ENCODE peak calls at places on chromosomes 4 and X, in eight cellular contexts. X is suprapubic skin, C is GM12892, F is A549, S is adrenal gland, D is prostate gland, O is spleen, N is sigmoid colon. M is an unnamed sample.

GRCh38 chr4:55547461-55547770 is 707 bp upstream of the CLOCK start:
- DNase-seq in F (no peak), X (no peak), C (no peak), O (peak), D (no peak), S (peak), N (peak), M (no peak)

GRCh38 chrX:2385224-2385623 is 115.6 kb downstream of the DHRSX start:
- DNase-seq in O (no peak), S (no peak), N (no peak), X (no peak), F (peak), C (no peak), D (no peak), M (no peak)

GRCh38 chrX:37485429-37485828 is 86.0 kb upstream of the LANCL3 start:
- DNase-seq in O (no peak), F (no peak), S (peak), X (no peak), N (no peak), C (no peak), D (no peak), M (no peak)

GRCh38 chr4:6748286-6748685 is 32.3 kb downstream of the BLOC1S4 start:
- DNase-seq in O (no peak), N (no peak), C (no peak), D (no peak), S (no peak), X (no peak), F (no peak), M (no peak)

GRCh38 chr4:178205826-178206225 is 763.6 kb upstream of the AGA start:
- DNase-seq in C (no peak), S (no peak), N (no peak), D (no peak), O (no peak), F (no peak), X (no peak), M (no peak)

GRCh38 chr4:155777971-155778710 is 19.3 kb downstream of the GUCY1B1 start:
- DNase-seq in S (no peak), C (no peak), D (peak), O (no peak), F (no peak), N (no peak), X (no peak), M (no peak)

GRCh38 chr4:177220376-177220775 is 89.3 kb upstream of the NEIL3 start:
- DNase-seq in F (no peak), X (no peak), N (no peak), D (no peak), O (no peak), S (no peak), C (no peak), M (no peak)

GRCh38 chrX:110346681-110347080 is 12.0 kb upstream of the RTL9 start:
- DNase-seq in F (no peak), C (no peak), O (no peak), N (no peak), S (no peak), D (no peak), X (no peak), M (peak)

GRCh38 chr4:107825072-107825789 is 499 bp downstream of the SGMS2 start:
- DNase-seq in F (peak), S (peak), D (peak), O (no peak), X (peak), N (peak), C (peak), M (no peak)

GRCh38 chr4:137651128-137651527 is 118.8 kb upstream of the PCDH18 start:
- DNase-seq in F (no peak), X (no peak), D (no peak), N (no peak), S (no peak), O (no peak), C (no peak), M (no peak)

GRCh38 chr4:124757121-124757520 is 44.6 kb upstream of the ANKRD50 start:
- DNase-seq in X (no peak), S (no peak), O (no peak), F (no peak), C (no peak), N (no peak), D (no peak), M (no peak)

GRCh38 chrX:103503853-103504207 is 15.5 kb downstream of the RAB40A start:
- DNase-seq in X (no peak), F (no peak), D (no peak), S (no peak), N (no peak), C (no peak), O (no peak), M (no peak)

GRCh38 chr4:130233377-130234047 is 1137.6 kb downstream of the C4orf33 start:
- DNase-seq in F (no peak), N (no peak), O (no peak), X (no peak), C (no peak), S (no peak), D (no peak), M (no peak)

GRCh38 chr4:160848901-160849735 is 1314.7 kb downstream of the FSTL5 start:
- DNase-seq in O (no peak), X (no peak), N (no peak), F (peak), C (no peak), D (no peak), S (no peak), M (no peak)

GRCh38 chr4:168560184-168560834 is 63.5 kb downstream of the PALLD start:
- DNase-seq in N (no peak), F (no peak), S (no peak), D (peak), X (no peak), O (no peak), C (no peak), M (no peak)

GRCh38 chr4:182825003-182825402 is 92.2 kb downstream of the DCTD start:
- DNase-seq in C (no peak), O (no peak), S (no peak), D (no peak), X (no peak), F (no peak), N (no peak), M (no peak)

GRCh38 chr4:88008624-88009235 is 1.3 kb downstream of the PKD2 start:
- DNase-seq in O (no peak), C (no peak), X (no peak), F (peak), D (no peak), S (peak), N (no peak), M (peak)
- TF ChIP-seq POLR2A in O (no peak), C (no peak), X (no peak), F (no peak), D (no peak), S (no peak), N (no peak), M (peak)

GRCh38 chr4:2785613-2786012 is 7.3 kb upstream of the SH3BP2 start:
- DNase-seq in C (no peak), O (peak), F (no peak), N (peak), S (peak), D (no peak), X (peak), M (no peak)
- TF ChIP-seq POLR2A in C (peak), O (no peak), F (no peak), N (no peak), S (no peak), D (no peak), X (no peak), M (no peak)

GRCh38 chr4:73103799-73104503 is 34.4 kb upstream of the COX18 start:
- DNase-seq in X (no peak), N (no peak), C (no peak), F (peak), S (no peak), D (no peak), O (no peak), M (peak)
- TF ChIP-seq POLR2A in X (no peak), N (no peak), C (no peak), F (no peak), S (no peak), D (no peak), O (no peak), M (no peak)

GRCh38 chrX:107118322-107119147 is at the start of gene RBM41:
- DNase-seq in S (peak), N (peak), F (peak), X (peak), O (peak), D (peak), C (peak), M (peak)
- TF ChIP-seq POLR2A in S (no peak), N (no peak), F (peak), X (no peak), O (no peak), D (no peak), C (peak), M (peak)

GRCh38 chrX:64394874-64395567 is at the start of gene MTMR8:
- DNase-seq in N (peak), O (peak), C (peak), D (peak), F (peak), X (peak), S (peak), M (peak)
- TF ChIP-seq POLR2A in N (no peak), O (no peak), C (no peak), D (no peak), F (no peak), X (no peak), S (no peak), M (peak)

GRCh38 chrX:30488092-30488491 is 89.5 kb downstream of the TASL start:
- DNase-seq in C (no peak), F (peak), N (no peak), X (no peak), S (no peak), D (no peak), O (no peak), M (no peak)

GRCh38 chrX:30489323-30489722 is 88.2 kb downstream of the TASL start:
- DNase-seq in X (no peak), F (peak), O (no peak), C (no peak), D (no peak), S (no peak), N (no peak), M (no peak)

DNA sequence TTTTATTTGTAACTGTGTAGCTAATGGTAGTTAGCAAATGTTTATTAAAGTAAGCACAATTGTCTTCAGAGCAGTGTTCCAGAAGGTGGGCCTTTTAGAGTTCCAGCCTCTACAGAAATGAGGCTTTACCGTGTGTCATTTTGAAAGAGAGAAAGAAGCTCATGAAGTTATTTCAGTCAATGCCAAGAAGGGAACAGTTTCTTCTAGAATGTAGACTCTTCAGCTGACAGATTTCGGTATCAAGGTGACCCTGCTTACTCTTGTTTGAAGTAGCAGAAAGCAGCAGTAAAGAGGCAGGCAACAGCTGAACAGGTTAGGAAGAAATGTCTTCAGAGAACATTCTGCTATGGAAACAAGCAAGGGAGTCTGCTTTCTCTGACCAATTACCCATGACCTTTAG is 93.6 kb downstream of the TASL start:
- DNase-seq in F (no peak), X (no peak), D (no peak), O (no peak), N (no peak), C (no peak), S (no peak), M (no peak)
- TF ChIP-seq POLR2A in F (no peak), X (no peak), D (no peak), O (no peak), N (no peak), C (no peak), S (no peak), M (no peak)

GRCh38 chr4:15653864-15654391 is 1.2 kb downstream of the FBXL5 start:
- DNase-seq in F (peak), N (no peak), S (peak), D (no peak), C (no peak), O (no peak), X (no peak), M (peak)

GRCh38 chr4:15656038-15656470 is 897 bp upstream of the FBXL5 start:
- DNase-seq in O (no peak), F (no peak), C (no peak), N (no peak), D (no peak), S (peak), X (no peak), M (no peak)

GRCh38 chr4:15654556-15655222 is 468 bp downstream of the FBXL5 start:
- DNase-seq in X (peak), C (no peak), F (peak), N (peak), O (peak), S (peak), D (peak), M (no peak)

GRCh38 chr4:15657366-15657765 is 2.2 kb upstream of the FBXL5 start:
- DNase-seq in S (no peak), F (no peak), X (no peak), N (no peak), C (no peak), D (no peak), O (no peak), M (no peak)

GRCh38 chr4:15655223-15656037 is at the start of gene FBXL5:
- DNase-seq in D (peak), O (peak), N (peak), S (peak), X (peak), F (peak), C (peak), M (peak)
- TF ChIP-seq POLR2A in D (peak), O (peak), N (peak), S (peak), X (peak), F (peak), C (peak), M (peak)

DNA sequence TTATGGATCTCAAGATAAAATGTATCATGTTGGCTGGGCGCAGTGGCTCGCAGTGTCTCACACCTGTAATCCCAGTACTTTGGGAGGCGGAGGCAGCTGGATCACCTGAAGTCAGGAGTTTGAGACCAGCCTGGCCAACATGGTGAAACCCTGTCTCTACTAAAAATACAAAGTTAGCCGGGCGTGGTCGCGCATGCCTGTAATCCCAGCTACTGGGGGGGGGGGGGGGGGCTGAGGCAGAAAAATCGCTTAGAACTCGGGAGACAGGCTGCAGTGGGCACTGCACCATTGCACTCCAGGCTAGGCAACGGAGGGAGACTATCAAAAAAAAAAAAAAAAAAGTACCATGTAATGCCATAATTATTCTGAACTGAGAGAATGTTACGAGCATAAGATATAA is 2.1 kb downstream of the RBMX start:
- DNase-seq in D (no peak), F (no peak), O (no peak), S (no peak), N (no peak), C (no peak), X (no peak), M (no peak)
- TF ChIP-seq POLR2A in D (no peak), F (no peak), O (no peak), S (no peak), N (no peak), C (no peak), X (no peak), M (no peak)

GRCh38 chrX:52355108-52355507 is 13.7 kb upstream of the XAGE2 start:
- DNase-seq in C (no peak), O (no peak), D (no peak), N (no peak), S (no peak), F (no peak), X (no peak), M (no peak)

GRCh38 chrX:52363247-52363883 is 5.5 kb upstream of the XAGE2 start:
- DNase-seq in S (no peak), C (no peak), X (no peak), N (no peak), O (no peak), D (no peak), F (peak), M (peak)

GRCh38 chrX:52353838-52354237 is 15.0 kb upstream of the XAGE2 start:
- DNase-seq in X (no peak), C (no peak), O (no peak), F (no peak), N (no peak), D (no peak), S (no peak), M (peak)

GRCh38 chrX:52359614-52360232 is 9.1 kb upstream of the XAGE2 start:
- DNase-seq in F (no peak), O (no peak), N (no peak), D (no peak), X (no peak), S (peak), C (no peak), M (peak)
- TF ChIP-seq POLR2A in F (no peak), O (no peak), N (no peak), D (no peak), X (no peak), S (no peak), C (no peak), M (peak)

GRCh38 chr4:152382057-152382785 is 153.7 kb downstream of the FBXW7 start:
- DNase-seq in S (no peak), X (no peak), D (no peak), F (no peak), N (no peak), O (no peak), C (no peak), M (no peak)
- TF ChIP-seq POLR2A in S (no peak), X (no peak), D (no peak), F (no peak), N (no peak), O (no peak), C (no peak), M (no peak)